ENCODE peak calls at places on chromosomes 5 and 9, in six cellular contexts. N is brain microvascular endothelial cell; Z is CD4-positive, alpha-beta T cell; V is heart left ventricle; S is Panc1; R is GM23338. P is an unnamed sample.

GRCh38 chr9:123329329-123329955 is 26.6 kb upstream of the CRB2 start:
- DNase-seq in N (no peak), Z (no peak), V (no peak), S (no peak), R (no peak), P (no peak)

GRCh38 chr5:176803943-176804498 is 6.3 kb upstream of the UNC5A start:
- DNase-seq in N (peak; percentile 26), Z (no peak), V (no peak), S (no peak), R (peak; percentile 85), P (no peak)

GRCh38 chr5:93890657-93891056 is 149.3 kb upstream of the POU5F2 start:
- DNase-seq in N (no peak), Z (no peak), V (no peak), S (no peak), R (peak; percentile 51), P (no peak)

GRCh38 chr5:20554001-20554400 is 566.0 kb upstream of the CDH18 start:
- DNase-seq in N (no peak), Z (no peak), V (no peak), S (no peak), R (no peak), P (no peak)

GRCh38 chr5:14715481-14715880 is 51.0 kb downstream of the OTULIN start:
- DNase-seq in N (peak; percentile 32), Z (no peak), V (no peak), S (no peak), R (no peak), P (no peak)

GRCh38 chr5:39526914-39527477 is 102.2 kb upstream of the DAB2 start:
- DNase-seq in N (no peak), Z (no peak), V (no peak), S (no peak), R (peak; percentile 53), P (no peak)

GRCh38 chr5:10307206-10308148 is at the start of gene CMBL:
- DNase-seq in N (peak; percentile 42), Z (peak; percentile 10), V (peak; percentile 76), S (no peak), R (peak; percentile 88), P (no peak)

GRCh38 chr9:16268037-16269010 is 602.1 kb downstream of the BNC2 start:
- DNase-seq in N (no peak), Z (no peak), V (no peak), S (no peak), R (no peak), P (no peak)

GRCh38 chr5:13553896-13554295 is 390.6 kb downstream of the DNAH5 start:
- DNase-seq in N (peak; percentile 21), Z (no peak), V (no peak), S (no peak), R (peak; percentile 67), P (no peak)

GRCh38 chr9:22244141-22245011 is 202.2 kb upstream of the DMRTA1 start:
- DNase-seq in N (peak; percentile 78), Z (no peak), V (no peak), S (no peak), R (peak; percentile 69), P (no peak)

GRCh38 chr5:17258429-17258828 is 41.0 kb downstream of the BASP1 start:
- DNase-seq in N (peak; percentile 25), Z (no peak), V (no peak), S (no peak), R (no peak), P (no peak)

GRCh38 chr9:119284118-119284517 is 85.1 kb downstream of the BRINP1 start:
- DNase-seq in N (no peak), Z (no peak), V (no peak), S (no peak), R (peak; percentile 78), P (no peak)

GRCh38 chr5:96851312-96852062 is 24.8 kb upstream of the ERAP2 start:
- DNase-seq in N (no peak), Z (no peak), V (no peak), S (no peak), R (no peak), P (no peak)

GRCh38 chr9:101467690-101468089 is 32.1 kb upstream of the ALDOB start:
- DNase-seq in N (no peak), Z (no peak), V (no peak), S (no peak), R (no peak), P (no peak)

DNA sequence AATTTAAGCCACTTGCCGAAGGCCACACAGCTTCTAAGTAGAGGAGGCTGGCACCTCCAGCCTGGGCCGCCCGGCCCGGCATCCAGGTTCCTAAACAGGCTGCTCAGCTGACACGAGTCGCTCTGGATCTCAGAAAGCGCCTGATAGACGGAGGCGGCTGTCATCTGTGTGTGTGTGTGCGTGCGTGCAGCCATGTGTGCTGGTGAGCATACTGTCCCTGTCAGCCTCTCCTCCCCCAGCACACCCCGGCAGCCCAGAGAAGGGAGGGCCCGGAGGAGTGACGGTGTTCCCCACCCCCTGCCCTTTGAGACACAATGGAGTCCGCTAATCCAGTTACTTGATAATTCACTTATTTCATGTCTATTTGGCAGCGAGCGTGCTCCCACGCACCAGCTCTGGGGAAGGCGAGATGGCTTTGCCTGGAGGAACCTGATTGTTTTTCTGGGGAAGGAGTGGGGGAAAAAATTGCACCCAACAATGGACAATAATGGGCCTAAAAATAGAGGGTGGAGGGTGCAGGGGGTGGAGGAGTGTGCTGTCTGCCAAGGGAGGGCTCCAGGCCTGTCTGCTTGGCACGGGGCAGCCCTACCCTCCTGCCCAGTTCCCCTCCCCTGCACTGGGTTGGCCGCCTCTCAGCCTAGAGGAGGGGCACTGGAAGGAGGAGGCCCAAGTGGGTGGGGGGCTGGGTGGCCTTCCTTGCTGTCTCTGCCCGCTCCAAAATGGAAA is 20.1 kb downstream of the NTNG2 start:
- DNase-seq in N (no peak), Z (no peak), V (no peak), S (no peak), R (no peak), P (no peak)
- H3K27me3 ChIP-seq in N (peaks cover 56% of the 10 kb centered on the region), Z (peaks cover 24% of the 10 kb centered on the region), V (no peaks in the 10 kb centered on the region), S (no peaks in the 10 kb centered on the region), R (peaks cover 10% of the 10 kb centered on the region), P (peaks cover 65% of the 10 kb centered on the region)

GRCh38 chr5:174571662-174572397 is 152.6 kb upstream of the MSX2 start:
- DNase-seq in N (peak; percentile 88), Z (no peak), V (peak; percentile 57), S (peak; percentile 76), R (peak; percentile 52), P (peak; percentile 89)
- TF ChIP-seq CTCF in N (peak; percentile 52), Z (no peak), V (peak; percentile 16), S (peak; percentile 39), R (peak; percentile 23), P (peak; percentile 28)

DNA sequence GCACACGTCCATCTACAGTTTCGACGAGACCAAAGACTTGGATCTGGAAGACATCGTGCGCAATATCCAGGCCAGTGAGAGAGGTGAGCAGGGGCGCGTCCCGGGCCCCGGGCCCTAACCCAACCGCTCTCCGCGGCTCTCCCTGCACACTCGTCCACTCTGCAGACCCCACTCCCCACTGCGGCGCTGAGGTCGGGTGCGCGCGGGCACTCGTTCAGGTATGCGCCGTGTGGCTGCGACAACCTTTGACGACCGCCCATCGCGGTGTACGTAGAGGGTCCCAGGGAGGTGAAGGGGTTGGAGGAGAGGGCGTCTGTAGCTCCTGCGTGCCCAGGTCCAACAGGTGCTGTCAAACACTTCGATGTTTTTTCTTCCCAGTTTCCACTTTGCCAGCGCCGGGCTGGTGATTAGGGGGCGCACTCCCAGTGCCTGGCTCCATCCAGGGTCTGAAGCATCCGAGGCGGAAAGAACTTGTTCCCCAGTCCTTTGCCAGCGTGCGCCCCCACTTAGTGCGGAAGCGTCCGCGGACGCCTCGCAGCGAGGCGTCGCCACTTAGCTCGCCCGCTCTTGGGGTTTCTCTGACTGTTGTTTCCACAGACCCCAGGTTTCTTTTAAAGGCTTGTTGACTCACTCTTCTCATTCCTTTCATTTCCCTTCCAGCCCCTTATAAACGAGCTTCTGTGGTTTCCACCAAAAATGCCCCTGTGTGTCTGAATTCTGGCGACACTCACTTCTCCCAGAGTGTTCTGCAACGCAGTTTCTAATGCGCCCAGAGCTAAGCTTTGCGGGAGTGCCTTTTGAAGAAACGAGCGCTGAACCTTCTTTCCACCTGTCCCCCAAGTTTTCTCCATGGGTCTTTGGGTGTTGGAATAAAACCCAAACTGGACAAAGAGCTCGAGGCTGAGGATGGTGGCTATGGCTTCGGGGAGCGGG is 1.6 kb downstream of the NPR3 start:
- DNase-seq in N (no peak), Z (no peak), V (no peak), S (no peak), R (peak; percentile 59), P (no peak)
- H3K27me3 ChIP-seq in N (no peaks in the 10 kb centered on the region), Z (peaks cover 61% of the 10 kb centered on the region), V (peaks cover 3% of the 10 kb centered on the region), S (no peaks in the 10 kb centered on the region), R (peaks cover 89% of the 10 kb centered on the region), P (peaks cover 34% of the 10 kb centered on the region)

GRCh38 chr5:119913425-119913824 is 284.1 kb downstream of the FAM170A start:
- DNase-seq in N (no peak), Z (no peak), V (no peak), S (no peak), R (peak; percentile 13), P (no peak)
- TF ChIP-seq CTCF in N (no peak), Z (no peak), V (no peak), S (no peak), R (no peak), P (no peak)

DNA sequence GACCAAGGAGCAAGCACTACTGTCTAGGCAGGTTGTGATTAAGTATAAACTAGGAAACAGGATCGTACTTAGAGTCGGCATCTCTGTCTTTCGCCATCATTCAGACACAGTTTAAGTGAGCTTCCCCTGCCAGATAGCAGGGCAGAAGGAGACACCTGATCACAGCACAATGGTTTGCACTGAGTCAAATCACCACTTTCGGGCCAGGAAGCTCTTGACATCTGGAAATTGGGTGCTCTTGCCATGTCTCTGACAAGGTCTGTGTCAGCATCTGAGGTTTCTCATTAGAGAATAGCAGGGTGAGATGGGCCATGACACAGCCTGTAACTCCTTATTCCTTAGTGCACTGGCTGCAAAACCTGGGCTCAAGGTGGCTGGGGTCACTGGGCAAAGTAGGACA is 8.3 kb downstream of the ADRB2 start:
- DNase-seq in N (no peak), Z (no peak), V (no peak), S (no peak), R (no peak), P (no peak)
- H3K27me3 ChIP-seq in N (no peaks in the 10 kb centered on the region), Z (no peaks in the 10 kb centered on the region), V (no peaks in the 10 kb centered on the region), S (no peaks in the 10 kb centered on the region), R (no peaks in the 10 kb centered on the region), P (no peaks in the 10 kb centered on the region)

GRCh38 chr5:77645158-77645994 is 6.9 kb upstream of the OTP start:
- DNase-seq in N (no peak), Z (no peak), V (peak; percentile 69), S (no peak), R (peak; percentile 72), P (no peak)
- TF ChIP-seq CTCF in N (peak; percentile 31), Z (no peak), V (peak; percentile 41), S (peak; percentile 85), R (no peak), P (no peak)